ENCODE peak calls at places on chromosomes 6 and 20, in eight cellular contexts. G, M, E, P, K, Q, A and W are unnamed samples. For H3K9me3, the result is how much of the 10 kb centered on the place peaks cover.

GRCh38 chr20:47540443-47541354 is 39.0 kb downstream of the NCOA3 start:
- DNase-seq in A (no peak), Q (no peak), P (peak), M (no peak), K (no peak), E (no peak), G (peak), W (no peak)

GRCh38 chr20:13995841-13996240 is 525 bp downstream of the MACROD2 start:
- DNase-seq in G (peak), M (no peak), P (no peak), E (peak), Q (peak), A (peak), K (peak), W (no peak)

GRCh38 chr6:43803055-43803782 is 33.2 kb downstream of the VEGFA start:
- DNase-seq in A (no peak), Q (no peak), G (no peak), M (no peak), K (no peak), P (no peak), E (no peak), W (no peak)

GRCh38 chr6:131792091-131792496 is 15.7 kb upstream of the ENPP1 start:
- DNase-seq in P (peak), M (peak), A (no peak), Q (no peak), E (peak), G (peak), K (no peak), W (no peak)

GRCh38 chr6:158039571-158040050 is 57.9 kb downstream of the SYNJ2 start:
- DNase-seq in K (no peak), P (peak), G (no peak), E (peak), Q (no peak), A (no peak), M (no peak), W (no peak)

GRCh38 chr6:26312501-26313390 is 52.3 kb upstream of the BTN3A2 start:
- DNase-seq in K (peak), E (peak), A (peak), G (peak), M (peak), Q (peak), P (peak), W (no peak)

GRCh38 chr6:119626884-119627619 is 277.5 kb upstream of the MAN1A1 start:
- DNase-seq in G (no peak), K (no peak), A (no peak), M (no peak), P (no peak), Q (no peak), E (no peak), W (no peak)

GRCh38 chr6:131574686-131575085 is 1.7 kb downstream of the ARG1 start:
- DNase-seq in G (no peak), A (no peak), K (no peak), M (no peak), E (no peak), Q (no peak), P (no peak), W (no peak)

GRCh38 chr6:91029211-91029610 is 442.3 kb upstream of the MAP3K7 start:
- DNase-seq in G (peak), A (no peak), M (peak), K (no peak), Q (no peak), E (no peak), P (no peak), W (no peak)

GRCh38 chr20:49345538-49345937 is 67.7 kb upstream of the ZNFX1 start:
- DNase-seq in A (no peak), M (peak), P (peak), E (no peak), Q (no peak), K (no peak), G (peak), W (no peak)

GRCh38 chr6:43800746-43801488 is 30.9 kb downstream of the VEGFA start:
- DNase-seq in Q (no peak), E (no peak), K (no peak), A (no peak), P (no peak), G (no peak), M (no peak), W (no peak)

GRCh38 chr20:50416930-50417329 is 93.3 kb upstream of the PTPN1 start:
- DNase-seq in M (peak), K (no peak), P (no peak), E (no peak), A (no peak), G (no peak), Q (no peak), W (no peak)

GRCh38 chr6:24936641-24937317 is 1.0 kb upstream of the RIPOR2 start:
- DNase-seq in P (peak), G (no peak), E (no peak), A (no peak), M (no peak), Q (no peak), K (no peak), W (no peak)

GRCh38 chr20:37209661-37210314 is 30.4 kb upstream of the MROH8 start:
- DNase-seq in E (no peak), A (no peak), P (no peak), Q (no peak), K (no peak), G (no peak), M (no peak), W (no peak)

GRCh38 chr6:138582573-138582972 is 83.3 kb upstream of the NHSL1 start:
- DNase-seq in A (no peak), G (no peak), M (no peak), E (no peak), P (no peak), Q (no peak), K (no peak), W (no peak)

GRCh38 chr6:132607544-132608233 is 16.4 kb downstream of the TAAR2 start:
- DNase-seq in A (no peak), Q (no peak), M (no peak), E (no peak), K (no peak), P (no peak), G (no peak), W (no peak)

GRCh38 chr6:163539101-163539762 is 124.7 kb downstream of the QKI start:
- DNase-seq in E (no peak), P (no peak), G (no peak), A (no peak), Q (no peak), K (no peak), M (no peak), W (no peak)

GRCh38 chr20:43942661-43943285 is 28.1 kb downstream of the TOX2 start:
- DNase-seq in Q (no peak), K (no peak), G (peak), A (no peak), E (no peak), M (no peak), P (peak), W (no peak)

GRCh38 chr6:44298055-44298803 is 14.9 kb downstream of the AARS2 start:
- DNase-seq in Q (no peak), A (no peak), E (peak), M (no peak), K (no peak), P (no peak), G (no peak), W (no peak)

GRCh38 chr20:6886065-6886729 is 118.7 kb downstream of the BMP2 start:
- DNase-seq in P (no peak), M (peak), G (no peak), Q (no peak), K (no peak), E (peak), A (no peak), W (no peak)

GRCh38 chr6:100296810-100297544 is 167.7 kb downstream of the SIM1 start:
- DNase-seq in K (no peak), E (no peak), A (no peak), G (no peak), M (no peak), Q (no peak), P (peak), W (no peak)

GRCh38 chr6:16130932-16131387 is 2.1 kb downstream of the MYLIP start:
- DNase-seq in G (peak), M (peak), A (no peak), Q (peak), E (no peak), P (peak), K (peak), W (peak)

GRCh38 chr20:64238851-64239387 is 16.6 kb upstream of the PCMTD2 start:
- DNase-seq in M (no peak), P (no peak), K (no peak), Q (no peak), E (no peak), G (no peak), A (peak), W (no peak)

GRCh38 chr6:167667204-167668018 is 159.3 kb upstream of the AFDN start:
- DNase-seq in A (no peak), E (no peak), Q (no peak), K (no peak), M (no peak), P (no peak), G (no peak), W (no peak)

GRCh38 chr20:45363611-45364492 is 896 bp downstream of the SYS1 start:
- DNase-seq in E (peak), A (no peak), M (no peak), K (no peak), G (no peak), P (no peak), Q (no peak), W (no peak)

GRCh38 chr20:22491188-22491500 is 93.2 kb downstream of the FOXA2 start:
- DNase-seq in A (no peak), E (no peak), G (no peak), P (no peak), M (no peak), K (no peak), Q (no peak), W (no peak)

GRCh38 chr20:32207211-32207625 is 325 bp downstream of the PLAGL2 start:
- DNase-seq in M (peak), K (no peak), P (no peak), E (no peak), G (no peak), Q (no peak), A (no peak), W (no peak)

GRCh38 chr6:17081860-17082508 is 19.9 kb upstream of the STMND1 start:
- DNase-seq in Q (no peak), G (no peak), M (no peak), A (no peak), E (no peak), P (no peak), K (no peak), W (no peak)

GRCh38 chr20:46342451-46343357 is 34.4 kb upstream of the CDH22 start:
- DNase-seq in P (no peak), Q (no peak), M (no peak), A (no peak), G (no peak), E (no peak), K (no peak), W (no peak)

GRCh38 chr6:129866688-129867087 is 5.6 kb upstream of the TMEM244 start:
- DNase-seq in K (no peak), M (no peak), P (no peak), E (no peak), A (no peak), Q (no peak), G (no peak), W (no peak)

GRCh38 chr6:38117281-38117680 is 297.8 kb downstream of the ZFAND3 start:
- DNase-seq in P (peak), A (no peak), E (no peak), G (no peak), K (no peak), M (no peak), Q (no peak), W (no peak)

GRCh38 chr6:22980446-22980845 is 411.1 kb downstream of the HDGFL1 start:
- DNase-seq in Q (no peak), A (no peak), P (peak), M (peak), G (no peak), E (no peak), K (no peak), W (no peak)

GRCh38 chr6:95614094-95614493 is 36.8 kb downstream of the MANEA start:
- DNase-seq in Q (no peak), G (no peak), A (no peak), E (no peak), M (no peak), P (peak), K (no peak), W (no peak)

GRCh38 chr20:50883856-50884255 is 47.4 kb downstream of the ADNP start:
- DNase-seq in P (no peak), G (no peak), K (no peak), E (no peak), Q (no peak), M (no peak), A (no peak), W (no peak)

GRCh38 chr6:35213824-35214756 is at the start of gene SCUBE3:
- DNase-seq in M (peak), E (peak), Q (peak), P (peak), K (no peak), G (peak), A (no peak), W (peak)

GRCh38 chr6:36945301-36945700 is 9.2 kb upstream of the PI16 start:
- DNase-seq in A (no peak), Q (no peak), K (no peak), E (no peak), M (no peak), G (no peak), P (no peak), W (no peak)

GRCh38 chr6:63671098-63671754 is 35.6 kb downstream of the PHF3 start:
- DNase-seq in G (no peak), E (no peak), Q (no peak), A (no peak), P (no peak), K (no peak), M (no peak), W (no peak)

GRCh38 chr6:132058975-132059374 is 107.8 kb upstream of the CCN2 start:
- DNase-seq in P (peak), E (no peak), K (no peak), Q (no peak), G (no peak), M (no peak), A (no peak), W (no peak)

GRCh38 chr6:84953401-84953800 is 189.0 kb upstream of the TBX18 start:
- DNase-seq in P (no peak), Q (no peak), K (no peak), G (no peak), A (no peak), E (no peak), M (no peak), W (no peak)

DNA sequence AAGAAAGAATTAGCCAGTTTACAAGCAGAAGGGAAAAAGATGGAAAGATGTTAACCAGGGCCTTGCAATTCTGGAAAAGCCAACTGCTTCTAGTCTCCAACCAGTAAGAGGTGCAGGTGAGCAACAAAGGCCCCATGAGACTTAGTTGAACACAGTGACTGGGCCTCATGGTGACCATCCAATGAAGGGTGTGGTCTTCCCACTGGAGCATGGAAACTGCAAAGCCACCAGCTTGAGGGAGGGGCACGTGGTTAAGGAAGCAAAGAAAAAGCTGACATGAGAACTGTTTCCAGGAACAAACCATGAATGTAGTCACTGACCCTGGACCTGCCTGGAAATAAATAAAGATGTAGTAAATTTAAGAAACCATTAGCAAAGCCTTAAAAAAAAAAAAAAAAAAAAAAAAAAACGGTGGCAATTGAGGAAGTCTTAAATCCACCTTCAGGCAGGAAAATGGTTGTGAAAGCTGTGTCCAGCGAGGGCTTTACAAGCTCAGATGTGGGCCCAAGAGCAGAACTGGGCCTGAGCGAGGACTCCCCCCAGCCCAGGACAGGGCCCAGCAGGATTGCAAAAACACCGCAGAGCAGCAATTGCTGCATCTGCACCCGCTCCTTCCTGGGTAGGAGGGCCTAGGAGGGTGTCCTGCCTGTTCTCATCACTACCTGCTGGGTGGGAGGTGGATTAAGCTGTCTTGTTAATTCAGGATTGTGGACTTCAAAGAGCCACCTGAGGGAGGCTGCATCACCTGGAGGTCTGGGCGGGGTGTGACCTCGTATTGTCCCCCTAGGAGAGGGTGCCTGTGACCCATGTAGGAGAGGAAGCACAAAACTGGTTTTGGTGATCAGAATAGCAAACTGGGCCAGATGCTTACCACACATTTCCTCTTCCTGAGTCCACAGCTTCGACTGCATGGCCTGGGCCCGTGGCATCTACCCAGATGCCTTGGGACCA is 10.3 kb downstream of the GFRA4 start:
- DNase-seq in A (no peak), E (no peak), G (no peak), P (no peak), M (no peak), K (no peak), Q (no peak), W (no peak)
- H3K9me3 ChIP-seq in A (under half), E (under half), G (under half), P (under half), M (under half), K (under half), Q (under half), W (under half)

GRCh38 chr20:59726196-59726595 is 121.9 kb downstream of the PHACTR3 start:
- DNase-seq in K (no peak), Q (no peak), E (no peak), M (no peak), G (no peak), A (no peak), P (no peak), W (no peak)
- H3K9me3 ChIP-seq in K (under half), Q (under half), E (under half), M (under half), G (under half), A (under half), P (under half), W (under half)

GRCh38 chr20:24937579-24937978 is 11.5 kb upstream of the CST7 start:
- DNase-seq in Q (no peak), G (no peak), K (no peak), M (no peak), A (no peak), E (no peak), P (no peak), W (no peak)

GRCh38 chr20:24935140-24935539 is 13.9 kb upstream of the CST7 start:
- DNase-seq in K (no peak), G (no peak), M (no peak), P (no peak), A (no peak), E (no peak), Q (no peak), W (no peak)

GRCh38 chr20:24936526-24937407 is 12.3 kb upstream of the CST7 start:
- DNase-seq in K (no peak), G (no peak), P (no peak), Q (no peak), E (no peak), M (no peak), A (no peak), W (no peak)

GRCh38 chr20:24935786-24936525 is 13.1 kb upstream of the CST7 start:
- DNase-seq in E (no peak), M (no peak), A (no peak), G (no peak), K (no peak), Q (no peak), P (no peak), W (no peak)

GRCh38 chr20:24938498-24938897 is 10.6 kb upstream of the CST7 start:
- DNase-seq in Q (no peak), A (no peak), P (no peak), G (no peak), M (no peak), E (no peak), K (no peak), W (no peak)
- H3K9me3 ChIP-seq in Q (under half), A (under half), P (under half), G (under half), M (under half), E (under half), K (under half), W (under half)

GRCh38 chr20:55777641-55778040 is 227.7 kb downstream of the CBLN4 start:
- DNase-seq in P (no peak), G (no peak), Q (no peak), E (no peak), A (no peak), M (no peak), K (no peak), W (no peak)

DNA sequence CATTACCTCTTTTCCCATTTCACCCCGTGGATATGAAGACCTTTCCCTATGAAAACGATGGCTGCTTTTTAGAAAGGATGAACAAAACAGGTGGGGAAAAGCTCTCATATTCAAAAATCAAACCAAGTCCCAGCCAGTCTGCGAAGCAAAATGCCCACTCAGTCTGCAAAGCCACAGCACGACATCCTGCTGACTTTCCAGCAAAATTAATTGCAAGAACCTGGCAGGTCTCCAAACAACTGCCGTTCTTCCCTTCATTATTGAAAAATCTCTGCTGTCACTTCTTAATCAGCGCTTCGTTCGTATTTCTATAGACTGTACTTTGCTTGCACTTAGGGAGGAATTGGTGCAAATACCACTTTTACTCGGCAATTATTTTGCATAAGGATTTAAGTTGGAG is 222.5 kb downstream of the CBLN4 start:
- DNase-seq in A (no peak), G (no peak), Q (no peak), K (no peak), P (no peak), M (no peak), E (no peak), W (no peak)
- H3K9me3 ChIP-seq in A (under half), G (under half), Q (under half), K (under half), P (under half), M (under half), E (under half), W (under half)

GRCh38 chr6:57075092-57075491 is 14.9 kb upstream of the ZNF451 start:
- DNase-seq in G (no peak), P (peak), K (no peak), Q (no peak), E (no peak), A (no peak), M (no peak), W (no peak)
- H3K9me3 ChIP-seq in G (under half), P (under half), K (under half), Q (under half), E (under half), A (under half), M (under half), W (under half)

GRCh38 chr20:15317546-15318242 is 980.3 kb upstream of the FLRT3 start:
- DNase-seq in M (no peak), G (no peak), A (no peak), P (no peak), K (no peak), E (no peak), Q (no peak), W (no peak)
- H3K9me3 ChIP-seq in M (under half), G (under half), A (under half), P (under half), K (under half), E (under half), Q (under half), W (under half)

DNA sequence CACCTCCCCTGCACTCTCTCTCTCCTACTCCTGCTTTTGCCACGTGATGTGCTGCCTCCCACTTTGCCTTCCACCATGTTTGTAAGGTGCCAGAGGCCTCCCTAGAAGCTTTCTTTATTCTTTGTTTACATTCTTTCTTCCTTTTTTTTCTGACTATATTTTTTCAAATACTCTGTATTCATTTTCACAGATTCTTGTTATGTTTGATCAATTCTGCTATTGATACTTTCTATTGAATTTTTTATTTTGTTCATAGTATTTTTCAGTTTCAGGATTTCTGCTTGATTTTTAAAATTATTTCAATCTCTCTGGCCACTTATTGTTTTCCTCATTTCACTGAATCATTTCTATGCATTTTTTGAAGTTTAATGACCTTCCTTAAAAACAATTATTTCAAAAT is 801.8 kb downstream of the GRIK2 start:
- DNase-seq in G (no peak), K (no peak), M (no peak), P (no peak), E (no peak), A (no peak), Q (no peak), W (no peak)
- H3K9me3 ChIP-seq in G (under half), K (under half), M (under half), P (under half), E (under half), A (under half), Q (half or more), W (under half)